ENCODE peak calls at places on chromosomes 7 and 10, in seven cellular contexts. X is pancreas, B is thoracic aorta, Y is mammary epithelial cell, P is HL-60, T is spleen, Z is upper lobe of right lung. M is an unnamed sample.

GRCh38 chr10:46035923-46036849 is 5.8 kb upstream of the NCOA4 start:
- DNase-seq in X (no peak), T (peak; percentile 52), B (no peak), Z (no peak), Y (no peak), P (no peak), M (no peak)

GRCh38 chr7:30528779-30529178 is 24.1 kb upstream of the GGCT start:
- DNase-seq in X (no peak), P (no peak), B (no peak), Y (no peak), Z (no peak), T (no peak), M (no peak)

GRCh38 chr10:110833941-110834621 is 37.6 kb upstream of the PDCD4 start:
- DNase-seq in T (no peak), Z (no peak), X (peak; percentile 75), B (no peak), Y (no peak), P (no peak), M (no peak)

GRCh38 chr7:95104739-95105138 is 197.3 kb downstream of the PPP1R9A start:
- DNase-seq in Z (no peak), T (no peak), Y (peak; percentile 90), P (no peak), X (peak; percentile 8), B (no peak), M (no peak)

GRCh38 chr7:155702616-155703015 is 58.2 kb downstream of the RBM33 start:
- DNase-seq in Z (no peak), Y (peak; percentile 93), P (no peak), X (no peak), T (no peak), B (no peak), M (no peak)

GRCh38 chr7:18117482-18117881 is 89.8 kb upstream of the PRPS1L1 start:
- DNase-seq in B (no peak), X (peak; percentile 16), Z (no peak), T (no peak), Y (no peak), P (no peak), M (no peak)

GRCh38 chr10:132465193-132465888 is 68.3 kb downstream of the PWWP2B start:
- DNase-seq in Y (no peak), X (no peak), T (peak; percentile 67), P (no peak), Z (no peak), B (no peak), M (peak; percentile 42)

GRCh38 chr7:45082831-45083331 is 5.9 kb downstream of the NACAD start:
- DNase-seq in T (no peak), Z (peak; percentile 58), B (no peak), P (no peak), X (no peak), Y (no peak), M (no peak)

GRCh38 chr7:381211-382117 is 91.5 kb downstream of the FOXL3 start:
- DNase-seq in P (no peak), B (no peak), X (no peak), T (peak; percentile 77), Y (no peak), Z (peak; percentile 54), M (peak; percentile 30)

GRCh38 chr7:139623518-139623917 is 100.0 kb downstream of the CLEC2L start:
- DNase-seq in T (no peak), B (no peak), Y (no peak), P (no peak), X (no peak), Z (no peak), M (no peak)

GRCh38 chr10:90227259-90227658 is 525.9 kb downstream of the KIF20B start:
- DNase-seq in Z (no peak), X (no peak), Y (peak; percentile 99), B (no peak), P (no peak), T (no peak), M (no peak)

GRCh38 chr7:74512762-74513161 is 59.1 kb downstream of the GTF2IRD1 start:
- DNase-seq in T (no peak), X (no peak), Z (no peak), B (no peak), P (no peak), Y (no peak), M (no peak)

GRCh38 chr10:119409906-119410305 is 132.6 kb downstream of the RGS10 start:
- DNase-seq in T (peak; percentile 86), B (no peak), P (no peak), Z (peak; percentile 65), X (no peak), Y (no peak), M (peak; percentile 55)

GRCh38 chr7:44799939-44800338 is 3.5 kb downstream of the PPIA start:
- DNase-seq in B (no peak), T (no peak), Y (no peak), P (no peak), X (no peak), Z (no peak), M (no peak)

GRCh38 chr7:122758501-122758900 is 55.8 kb upstream of the RNF148 start:
- DNase-seq in T (no peak), B (no peak), Z (no peak), X (no peak), P (no peak), Y (no peak), M (no peak)

GRCh38 chr7:141700848-141701371 is 1.1 kb downstream of the DENND11 start:
- DNase-seq in Z (no peak), B (no peak), T (peak; percentile 81), X (no peak), Y (no peak), P (no peak), M (no peak)

GRCh38 chr10:129021597-129022304 is 445.3 kb upstream of the MGMT start:
- DNase-seq in Y (no peak), P (no peak), Z (no peak), X (no peak), T (peak; percentile 63), B (no peak), M (no peak)

GRCh38 chr10:79275105-79275430 is 72.2 kb upstream of the PPIF start:
- DNase-seq in Z (no peak), Y (no peak), P (no peak), X (no peak), T (no peak), B (no peak), M (no peak)

GRCh38 chr10:79273603-79274002 is 73.7 kb upstream of the PPIF start:
- DNase-seq in P (no peak), X (peak; percentile 19), T (no peak), Y (no peak), B (no peak), Z (no peak), M (no peak)

GRCh38 chr10:79275431-79275851 is 71.8 kb upstream of the PPIF start:
- DNase-seq in B (no peak), T (no peak), Z (no peak), P (no peak), Y (no peak), X (no peak), M (no peak)

GRCh38 chr10:79272353-79272752 is 74.9 kb upstream of the PPIF start:
- DNase-seq in Z (no peak), Y (no peak), P (no peak), X (no peak), T (no peak), B (no peak), M (no peak)

DNA sequence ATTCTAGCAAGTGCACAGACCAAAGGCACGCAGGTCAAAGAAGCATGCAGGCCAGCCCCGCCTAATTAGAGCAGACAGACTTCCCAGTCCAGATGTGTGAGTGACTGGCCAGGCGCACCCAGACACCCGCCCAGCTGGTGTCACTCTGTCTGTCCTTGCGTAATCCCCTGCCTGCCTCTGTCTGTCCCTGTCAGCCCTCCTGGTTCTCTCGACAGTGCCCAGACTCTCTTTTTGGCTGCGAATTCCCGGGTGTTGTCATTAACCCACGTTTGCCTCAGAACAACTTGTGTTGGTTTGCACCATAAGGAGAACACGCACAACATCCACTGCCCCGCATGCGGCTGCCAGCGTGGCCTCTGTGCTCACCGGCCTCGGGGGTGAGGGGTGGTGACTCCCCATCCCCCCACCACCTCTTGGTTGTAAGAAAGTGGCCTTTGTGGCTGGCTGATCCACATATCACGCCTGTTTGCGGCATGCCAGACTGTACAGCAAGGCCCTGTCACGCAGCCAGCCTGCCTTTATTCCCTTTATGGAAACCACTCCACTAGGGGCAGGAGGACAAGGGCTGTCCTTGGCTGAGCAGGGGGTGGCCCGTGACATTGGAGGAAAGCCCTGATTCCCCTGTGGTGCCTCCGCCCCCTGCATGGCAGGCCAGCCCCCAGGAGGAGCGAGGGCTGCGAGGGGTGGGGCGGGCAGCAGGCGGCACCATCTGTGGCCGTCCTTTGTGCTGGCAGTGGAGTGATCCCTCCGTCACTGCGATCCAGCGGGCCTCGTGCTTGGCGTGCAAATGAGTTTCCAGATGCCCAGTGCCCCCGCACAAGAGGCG is 72.8 kb upstream of the PPIF start:
- DNase-seq in Y (peak; percentile 30), X (peak; percentile 65), T (no peak), P (peak; percentile 82), B (peak; percentile 71), Z (peak; percentile 86), M (peak; percentile 84)
- H3K27ac ChIP-seq in Y (no peak overlapping the region), X (peak overlapping the region; percentile 63), T (peak overlapping the region; percentile 70), P (peak overlapping the region; percentile 33), B (peak overlapping the region; percentile 68), Z (peak overlapping the region; percentile 77), M (peak overlapping the region; percentile 79)

DNA sequence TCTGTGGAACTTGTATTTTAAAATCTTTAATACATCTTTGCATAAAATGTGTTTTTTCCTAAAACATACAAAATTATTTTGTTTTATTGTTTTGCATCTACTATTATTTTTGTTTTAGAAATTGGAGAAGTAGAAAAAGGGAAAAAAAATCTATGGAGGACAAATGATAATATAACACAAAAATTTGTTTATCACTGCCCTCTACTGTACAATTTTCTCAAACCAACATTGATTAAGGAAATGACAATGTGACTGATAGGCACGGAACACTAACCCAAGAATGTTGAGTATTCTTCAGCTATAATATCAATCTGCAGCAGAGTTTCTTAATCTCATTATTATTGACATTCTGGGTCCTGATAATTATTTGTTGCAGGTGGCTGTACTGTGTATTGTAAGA is 9.5 kb upstream of the ING3 start:
- DNase-seq in B (no peak), Y (no peak), P (no peak), T (no peak), X (no peak), Z (no peak), M (no peak)
- TF ChIP-seq CTCF in B (peak; percentile 26), Y (peak; percentile 18), P (no peak), T (no peak), X (no peak), Z (peak; percentile 47), M (peak; percentile 37)

GRCh38 chr7:55472928-55473725 is 99.2 kb downstream of the VOPP1 start:
- DNase-seq in Z (peak; percentile 48), Y (no peak), B (no peak), P (no peak), T (peak; percentile 69), X (no peak), M (no peak)
- H3K4me3 ChIP-seq in Z (no peak overlapping the region), Y (no peak overlapping the region), B (no peak overlapping the region), P (no peak overlapping the region), T (no peak overlapping the region), X (no peak overlapping the region), M (no peak overlapping the region)

GRCh38 chr10:125089486-125089885 is 70.9 kb downstream of the CTBP2 start:
- DNase-seq in T (peak; percentile 11), Z (no peak), P (no peak), X (no peak), B (no peak), Y (no peak), M (no peak)

GRCh38 chr10:125093199-125093841 is 67.0 kb downstream of the CTBP2 start:
- DNase-seq in B (peak; percentile 36), Z (peak; percentile 57), T (peak; percentile 39), P (no peak), X (no peak), Y (no peak), M (peak; percentile 24)

GRCh38 chr10:125092564-125093031 is 67.8 kb downstream of the CTBP2 start:
- DNase-seq in T (peak; percentile 53), Z (peak; percentile 61), Y (no peak), X (no peak), B (no peak), P (no peak), M (peak; percentile 35)

GRCh38 chr10:125094111-125094705 is 66.2 kb downstream of the CTBP2 start:
- DNase-seq in B (no peak), T (peak; percentile 38), Z (peak; percentile 43), Y (no peak), P (no peak), X (no peak), M (peak; percentile 32)

GRCh38 chr10:125091891-125092290 is 68.5 kb downstream of the CTBP2 start:
- DNase-seq in T (no peak), P (no peak), X (no peak), Z (no peak), B (no peak), Y (no peak), M (no peak)
- H3K27ac ChIP-seq in T (no peak overlapping the region), P (no peak overlapping the region), X (no peak overlapping the region), Z (no peak overlapping the region), B (no peak overlapping the region), Y (no peak overlapping the region), M (no peak overlapping the region)

M was measured in lower lobe of right lung.